ENCODE peak calls at places on chromosomes 6 and 20, in eight cellular contexts. K is dorsolateral prefrontal cortex; R is cardiac muscle cell; Q is SK-N-SH; A is omental fat pad; X is fibroblast of villous mesenchyme; B is AG09319; D is CD4-positive, alpha-beta T cell. J is an unnamed sample.

GRCh38 chr6:111559193-111560097 is 46.2 kb downstream of the TRAF3IP2 start:
- DNase-seq in R (no peak), X (peak), B (peak), Q (no peak), K (no peak), A (no peak), D (no peak), J (no peak)

GRCh38 chr20:51434556-51435256 is 107.8 kb downstream of the NFATC2 start:
- DNase-seq in Q (no peak), D (no peak), B (peak), K (no peak), R (no peak), A (no peak), X (peak), J (no peak)

GRCh38 chr6:52310932-52311331 is 26.4 kb upstream of the MCM3 start:
- DNase-seq in B (no peak), R (no peak), K (no peak), D (no peak), X (no peak), A (no peak), Q (no peak), J (no peak)

GRCh38 chr20:63748356-63749270 is 9.0 kb downstream of the SLC2A4RG start:
- DNase-seq in D (no peak), A (no peak), B (no peak), K (peak), X (no peak), Q (peak), R (no peak), J (no peak)

GRCh38 chr6:31826793-31827285 is 699 bp upstream of the HSPA1B start:
- DNase-seq in B (peak), Q (no peak), X (peak), A (no peak), R (peak), K (peak), D (peak), J (peak)

GRCh38 chr6:80341330-80341729 is 234.9 kb downstream of the BCKDHB start:
- DNase-seq in K (no peak), Q (no peak), D (no peak), R (no peak), B (no peak), X (peak), A (no peak), J (no peak)

GRCh38 chr20:51457281-51457932 is 85.1 kb downstream of the NFATC2 start:
- DNase-seq in K (peak), A (peak), X (peak), R (no peak), D (no peak), Q (peak), B (peak), J (no peak)

GRCh38 chr20:10253750-10254149 is 35.1 kb downstream of the SNAP25 start:
- DNase-seq in B (no peak), A (no peak), K (no peak), D (no peak), X (no peak), Q (no peak), R (no peak), J (no peak)

GRCh38 chr6:137700751-137701477 is 166.1 kb upstream of the TNFAIP3 start:
- DNase-seq in K (no peak), R (no peak), Q (no peak), D (no peak), B (no peak), A (no peak), X (peak), J (no peak)

GRCh38 chr6:36649721-36650484 is 28.6 kb upstream of the CDKN1A start:
- DNase-seq in X (no peak), A (no peak), R (no peak), Q (no peak), K (no peak), B (no peak), D (no peak), J (no peak)

GRCh38 chr6:36733300-36733699 is 35.7 kb downstream of the RAB44 start:
- DNase-seq in Q (no peak), K (no peak), A (no peak), D (no peak), R (no peak), X (no peak), B (no peak), J (no peak)

GRCh38 chr6:143840595-143840994 is 2.5 kb upstream of the LTV1 start:
- DNase-seq in Q (no peak), K (no peak), A (no peak), B (no peak), X (no peak), D (no peak), R (no peak), J (no peak)

GRCh38 chr20:25042531-25043498 is 15.1 kb downstream of the ACSS1 start:
- DNase-seq in K (no peak), B (no peak), A (no peak), D (peak), Q (peak), R (no peak), X (no peak), J (peak)

GRCh38 chr6:143513410-143513809 is 1.9 kb upstream of the FUCA2 start:
- DNase-seq in K (no peak), X (no peak), Q (peak), R (peak), A (no peak), D (peak), B (no peak), J (peak)

GRCh38 chr20:11178946-11179654 is 505.3 kb upstream of the JAG1 start:
- DNase-seq in Q (no peak), A (no peak), B (no peak), D (no peak), K (no peak), X (no peak), R (no peak), J (no peak)

GRCh38 chr6:87124074-87124473 is 29.2 kb upstream of the CGA start:
- DNase-seq in B (no peak), R (no peak), X (no peak), A (no peak), Q (no peak), D (no peak), K (no peak), J (no peak)

GRCh38 chr6:90027004-90027403 is 132.7 kb downstream of the GJA10 start:
- DNase-seq in K (no peak), A (no peak), R (no peak), B (no peak), X (no peak), Q (no peak), D (no peak), J (no peak)

GRCh38 chr6:150267686-150268561 is 100.9 kb upstream of the IYD start:
- DNase-seq in Q (no peak), R (no peak), K (no peak), D (no peak), A (no peak), B (no peak), X (peak), J (no peak)

GRCh38 chr20:34529742-34530141 is 13.5 kb downstream of the DYNLRB1 start:
- DNase-seq in Q (no peak), A (no peak), X (no peak), B (no peak), D (no peak), K (no peak), R (no peak), J (no peak)

GRCh38 chr20:41786158-41786557 is 168.0 kb upstream of the CHD6 start:
- DNase-seq in D (no peak), X (peak), R (no peak), B (no peak), K (no peak), Q (no peak), A (no peak), J (no peak)

GRCh38 chr20:25471020-25471419 is 63.5 kb downstream of the GINS1 start:
- DNase-seq in D (no peak), X (no peak), B (no peak), A (no peak), Q (no peak), R (no peak), K (no peak), J (no peak)

GRCh38 chr6:51753635-51754034 is 333.8 kb downstream of the PKHD1 start:
- DNase-seq in Q (no peak), B (no peak), A (no peak), X (no peak), R (peak), D (no peak), K (no peak), J (no peak)

GRCh38 chr6:13248053-13248452 is 80.3 kb downstream of the TBC1D7 start:
- DNase-seq in Q (no peak), X (peak), B (no peak), K (no peak), R (peak), A (no peak), D (no peak), J (no peak)

GRCh38 chr20:37387519-37388269 is 41.8 kb downstream of the SRC start:
- DNase-seq in Q (peak), X (no peak), R (no peak), K (peak), D (no peak), B (no peak), A (no peak), J (no peak)

GRCh38 chr6:127342946-127343752 is at the start of gene ECHDC1:
- DNase-seq in Q (peak), A (peak), B (no peak), X (peak), K (peak), R (peak), D (peak), J (peak)

GRCh38 chr20:24972341-24972740 is 20.2 kb downstream of the APMAP start:
- DNase-seq in B (no peak), K (no peak), X (no peak), D (no peak), R (no peak), A (no peak), Q (no peak), J (no peak)

GRCh38 chr20:11051146-11051545 is 377.3 kb upstream of the JAG1 start:
- DNase-seq in X (no peak), D (no peak), A (no peak), R (no peak), B (no peak), K (no peak), Q (no peak), J (no peak)

GRCh38 chr6:111764238-111765182 is 108.7 kb downstream of the FYN start:
- DNase-seq in A (no peak), R (peak), Q (no peak), K (no peak), X (no peak), D (no peak), B (no peak), J (peak)

GRCh38 chr20:36929290-36929689 is 22.2 kb downstream of the SAMHD1 start:
- DNase-seq in B (no peak), K (no peak), D (no peak), R (no peak), X (no peak), Q (no peak), A (no peak), J (no peak)

GRCh38 chr6:75855047-75855446 is 106.0 kb downstream of the MYO6 start:
- DNase-seq in B (peak), D (no peak), X (peak), Q (peak), A (no peak), R (peak), K (no peak), J (peak)
- TF ChIP-seq CTCF in B (peak), D (peak), X (peak), Q (peak), A (no peak), R (peak), K (peak), J (peak)

GRCh38 chr20:47784599-47785320 is 521 bp downstream of the SULF2 start:
- DNase-seq in Q (peak), R (peak), X (peak), B (no peak), A (no peak), K (no peak), D (no peak), J (peak)
- TF ChIP-seq CTCF in Q (peak), R (peak), X (no peak), B (peak), A (no peak), K (no peak), D (no peak), J (no peak)

GRCh38 chr6:133286765-133287164 is 45.6 kb downstream of the EYA4 start:
- DNase-seq in Q (no peak), K (no peak), A (no peak), X (peak), B (no peak), D (no peak), R (no peak), J (peak)
- TF ChIP-seq CTCF in Q (peak), K (peak), A (no peak), X (peak), B (peak), D (no peak), R (peak), J (no peak)

GRCh38 chr6:53998293-53998692 is 113.0 kb upstream of the MLIP start:
- DNase-seq in Q (no peak), R (no peak), K (no peak), A (no peak), B (no peak), D (no peak), X (no peak), J (no peak)

GRCh38 chr6:54003316-54003715 is 107.9 kb upstream of the MLIP start:
- DNase-seq in R (no peak), D (no peak), B (no peak), Q (no peak), A (no peak), K (no peak), X (no peak), J (no peak)

GRCh38 chr6:53999088-53999755 is 112.0 kb upstream of the MLIP start:
- DNase-seq in K (no peak), X (no peak), R (no peak), B (no peak), Q (no peak), A (no peak), D (no peak), J (no peak)

DNA sequence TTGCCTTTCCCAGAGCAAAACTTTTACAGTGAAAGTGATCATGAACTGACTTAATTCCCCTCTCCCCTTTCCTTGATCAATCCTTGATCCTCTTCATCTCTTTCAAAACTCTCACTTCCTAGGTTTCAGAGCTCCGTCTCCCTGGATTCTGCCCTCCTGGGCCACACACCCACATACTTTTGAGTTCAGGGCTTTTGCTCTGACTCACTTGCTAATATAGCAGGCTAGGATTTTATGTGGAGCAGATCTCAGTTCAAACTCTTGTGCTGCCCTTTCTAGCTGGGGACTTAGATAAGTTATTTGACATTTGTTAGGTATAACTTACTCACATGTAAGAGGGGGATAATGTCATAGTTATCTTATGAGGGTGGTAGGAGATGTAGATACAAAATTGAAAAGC is 109.1 kb upstream of the MLIP start:
- DNase-seq in A (no peak), B (no peak), K (no peak), D (no peak), X (no peak), Q (no peak), R (no peak), J (no peak)
- TF ChIP-seq CTCF in A (no peak), B (no peak), K (no peak), D (no peak), X (no peak), Q (no peak), R (no peak), J (no peak)

DNA sequence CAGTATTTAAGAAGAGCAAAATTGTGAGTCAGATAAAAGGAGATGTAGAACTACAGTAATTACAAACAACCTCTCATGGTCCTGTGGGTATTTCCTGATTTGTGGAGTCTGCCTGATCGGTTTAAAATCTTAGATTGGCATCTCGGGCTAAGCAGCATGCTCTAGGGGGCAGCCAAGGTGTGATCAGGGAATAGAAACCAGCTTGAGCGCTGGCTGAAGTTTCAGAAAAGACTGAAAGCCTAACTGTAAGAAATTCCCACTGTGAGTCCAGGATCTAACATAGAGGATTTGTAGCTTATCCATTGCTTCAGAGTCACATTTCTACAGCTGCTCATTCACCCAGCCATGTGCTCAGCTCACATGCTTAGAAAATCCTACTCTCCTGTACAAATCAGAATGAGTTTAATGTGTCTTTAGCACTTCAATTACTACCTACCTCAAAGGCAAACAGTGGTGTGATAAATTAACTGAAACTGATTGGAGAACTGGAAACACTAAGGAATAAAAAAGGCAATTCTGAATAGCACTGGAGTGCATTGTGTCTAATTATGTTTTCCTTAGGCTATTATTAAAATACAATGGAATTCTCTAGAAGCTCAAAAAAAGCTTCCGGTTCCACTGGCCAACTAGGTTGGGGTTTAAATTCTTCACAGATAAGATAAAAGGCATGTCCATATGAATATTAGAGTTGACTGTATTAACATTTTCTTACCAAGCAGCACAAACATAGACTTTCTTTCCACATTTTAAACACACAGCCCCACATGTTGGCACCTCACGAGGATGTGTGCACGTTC is 73.8 kb upstream of the MPC1 start:
- DNase-seq in Q (no peak), X (peak), K (no peak), R (no peak), A (no peak), B (no peak), D (peak), J (no peak)
- TF ChIP-seq CTCF in Q (peak), X (peak), K (peak), R (no peak), A (no peak), B (peak), D (peak), J (peak)

DNA sequence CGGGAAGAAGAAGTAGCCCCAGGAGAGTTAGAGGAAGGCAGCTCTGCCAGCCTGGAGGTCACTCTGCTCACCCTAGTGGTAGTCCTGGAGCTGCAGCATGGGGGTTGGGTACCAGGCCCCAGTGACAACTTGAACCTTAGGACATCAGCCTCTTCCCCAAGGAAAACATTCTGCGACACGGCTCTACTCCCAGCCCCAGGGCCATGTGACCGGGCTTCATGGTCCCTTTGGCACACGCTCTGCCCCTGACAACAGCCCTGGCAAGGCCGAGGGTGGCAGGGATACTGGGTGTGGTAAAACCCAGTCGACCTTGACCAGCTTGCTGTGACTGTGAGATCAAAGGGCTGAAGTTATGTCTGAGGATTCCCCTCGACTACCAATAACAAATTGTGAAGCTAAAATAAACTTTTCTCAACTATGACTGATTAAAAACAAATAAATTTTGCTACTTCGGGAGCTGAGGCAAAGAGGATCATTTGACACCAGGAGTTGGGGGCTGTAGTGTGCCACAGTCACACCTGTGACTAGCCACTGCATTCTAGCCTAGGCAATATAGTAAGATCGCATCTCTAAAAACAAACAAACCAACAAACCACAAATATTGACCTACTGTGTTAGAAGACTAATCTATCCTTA is 24.4 kb upstream of the ARID1B start:
- DNase-seq in X (no peak), D (no peak), R (no peak), Q (no peak), B (no peak), K (no peak), A (no peak), J (peak)
- TF ChIP-seq CTCF in X (peak), D (no peak), R (peak), Q (peak), B (peak), K (no peak), A (no peak), J (no peak)

GRCh38 chr6:108074057-108074358 is 533 bp downstream of the OSTM1 start:
- DNase-seq in A (peak), B (no peak), Q (no peak), R (no peak), D (no peak), X (no peak), K (no peak), J (no peak)
- TF ChIP-seq CTCF in A (no peak), B (no peak), Q (no peak), R (no peak), D (no peak), X (no peak), K (no peak), J (no peak)

DNA sequence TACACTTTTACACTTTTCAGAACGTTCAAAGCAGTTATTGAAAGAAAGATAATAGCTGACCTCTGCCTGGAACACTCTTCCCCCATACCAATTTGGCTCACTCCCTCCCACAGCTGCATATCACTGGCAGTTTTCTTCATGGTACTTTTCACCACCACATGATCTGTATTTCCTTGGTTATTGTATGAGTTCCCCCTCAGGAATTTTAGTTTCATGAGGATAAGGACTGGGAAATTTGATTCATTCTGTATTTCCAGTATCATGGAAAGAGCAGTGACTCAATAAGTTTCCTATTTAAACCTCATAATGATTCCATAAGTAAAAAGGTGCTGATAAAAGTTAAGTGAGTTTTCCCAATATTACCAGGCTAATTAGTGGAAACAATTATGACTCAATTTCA is 16.0 kb downstream of the HTR1B start:
- DNase-seq in B (no peak), D (no peak), Q (no peak), X (no peak), K (no peak), R (no peak), A (no peak), J (no peak)
- TF ChIP-seq CTCF in B (no peak), D (no peak), Q (no peak), X (no peak), K (no peak), R (no peak), A (no peak), J (no peak)

GRCh38 chr6:33850294-33850693 is 46.5 kb upstream of the MLN start:
- DNase-seq in A (no peak), Q (no peak), R (no peak), B (no peak), X (no peak), D (no peak), K (no peak), J (no peak)

GRCh38 chr6:33853026-33853425 is 49.2 kb upstream of the MLN start:
- DNase-seq in Q (no peak), X (no peak), B (no peak), A (no peak), R (no peak), K (no peak), D (no peak), J (no peak)

GRCh38 chr6:33850869-33851541 is 47.2 kb upstream of the MLN start:
- DNase-seq in Q (no peak), B (no peak), A (no peak), D (no peak), K (no peak), R (no peak), X (no peak), J (no peak)

GRCh38 chr6:33853736-33854135 is 49.9 kb upstream of the MLN start:
- DNase-seq in R (no peak), Q (no peak), X (no peak), K (no peak), B (no peak), D (no peak), A (no peak), J (no peak)

GRCh38 chr6:33851959-33852358 is 48.2 kb upstream of the MLN start:
- DNase-seq in D (no peak), A (no peak), X (peak), K (no peak), R (peak), B (no peak), Q (no peak), J (no peak)
- TF ChIP-seq CTCF in D (peak), A (no peak), X (peak), K (no peak), R (peak), B (peak), Q (peak), J (peak)

J was measured in GM13976.